ENCODE peak calls at places on chromosomes 4 and X, in eight cellular contexts. One of them, this sample, is unnamed.

GRCh38 chr4:29073571-29073970 is 1646.6 kb upstream of the PCDH7 start:
- DNase-seq in GM23248: no peak
- DNase-seq in thoracic aorta: no peak
- DNase-seq in psoas muscle: no peak
- DNase-seq in aorta: no peak
- DNase-seq in fibroblast of lung: no peak
- DNase-seq in uterus: no peak
- DNase-seq in cardiac muscle cell: no peak
- DNase-seq in this sample: no peak

GRCh38 chrX:140764401-140764919 is 54.9 kb downstream of the LINC00632 start:
- DNase-seq in GM23248: peak
- DNase-seq in thoracic aorta: peak
- DNase-seq in psoas muscle: peak
- DNase-seq in aorta: peak
- DNase-seq in fibroblast of lung: peak
- DNase-seq in uterus: peak
- DNase-seq in cardiac muscle cell: peak
- DNase-seq in this sample: peak

GRCh38 chr4:119795986-119796578 is 167.5 kb upstream of the PDE5A start:
- DNase-seq in GM23248: no peak
- DNase-seq in thoracic aorta: no peak
- DNase-seq in psoas muscle: no peak
- DNase-seq in aorta: no peak
- DNase-seq in fibroblast of lung: no peak
- DNase-seq in uterus: no peak
- DNase-seq in cardiac muscle cell: no peak
- DNase-seq in this sample: no peak

GRCh38 chr4:15054546-15054945 is 52.3 kb downstream of the CPEB2 start:
- DNase-seq in GM23248: no peak
- DNase-seq in thoracic aorta: no peak
- DNase-seq in psoas muscle: no peak
- DNase-seq in aorta: no peak
- DNase-seq in fibroblast of lung: no peak
- DNase-seq in uterus: no peak
- DNase-seq in cardiac muscle cell: no peak
- DNase-seq in this sample: no peak

GRCh38 chrX:113059714-113060113 is 219.1 kb upstream of the AMOT start:
- DNase-seq in GM23248: peak
- DNase-seq in thoracic aorta: no peak
- DNase-seq in psoas muscle: no peak
- DNase-seq in aorta: no peak
- DNase-seq in fibroblast of lung: no peak
- DNase-seq in uterus: no peak
- DNase-seq in cardiac muscle cell: no peak
- DNase-seq in this sample: peak

GRCh38 chr4:38950734-38951133 is 81.5 kb downstream of the TMEM156 start:
- DNase-seq in GM23248: no peak
- DNase-seq in thoracic aorta: no peak
- DNase-seq in psoas muscle: no peak
- DNase-seq in aorta: no peak
- DNase-seq in fibroblast of lung: peak
- DNase-seq in uterus: no peak
- DNase-seq in cardiac muscle cell: no peak
- DNase-seq in this sample: no peak

GRCh38 chr4:81606796-81607550 is 135.3 kb upstream of the RASGEF1B start:
- DNase-seq in GM23248: peak
- DNase-seq in thoracic aorta: no peak
- DNase-seq in psoas muscle: no peak
- DNase-seq in aorta: no peak
- DNase-seq in fibroblast of lung: peak
- DNase-seq in uterus: no peak
- DNase-seq in cardiac muscle cell: no peak
- DNase-seq in this sample: peak

GRCh38 chr4:107034091-107034698 is 1.9 kb downstream of the DKK2 start:
- DNase-seq in GM23248: peak
- DNase-seq in thoracic aorta: no peak
- DNase-seq in psoas muscle: peak
- DNase-seq in aorta: peak
- DNase-seq in fibroblast of lung: peak
- DNase-seq in uterus: peak
- DNase-seq in cardiac muscle cell: peak
- DNase-seq in this sample: peak

GRCh38 chrX:104307341-104307740 is 52.6 kb upstream of the ESX1 start:
- DNase-seq in GM23248: peak
- DNase-seq in thoracic aorta: no peak
- DNase-seq in psoas muscle: no peak
- DNase-seq in aorta: no peak
- DNase-seq in fibroblast of lung: no peak
- DNase-seq in uterus: no peak
- DNase-seq in cardiac muscle cell: no peak
- DNase-seq in this sample: no peak

GRCh38 chr4:87451537-87451936 is 29.2 kb downstream of the NUDT9 start:
- DNase-seq in GM23248: no peak
- DNase-seq in thoracic aorta: no peak
- DNase-seq in psoas muscle: no peak
- DNase-seq in aorta: no peak
- DNase-seq in fibroblast of lung: no peak
- DNase-seq in uterus: no peak
- DNase-seq in cardiac muscle cell: no peak
- DNase-seq in this sample: no peak

GRCh38 chrX:65587616-65588526 is 53.3 kb upstream of the LAS1L start:
- DNase-seq in GM23248: peak
- DNase-seq in thoracic aorta: peak
- DNase-seq in psoas muscle: peak
- DNase-seq in aorta: peak
- DNase-seq in fibroblast of lung: peak
- DNase-seq in uterus: peak
- DNase-seq in cardiac muscle cell: no peak
- DNase-seq in this sample: peak

GRCh38 chr4:38785901-38786402 is 3.2 kb upstream of the TLR10 start:
- DNase-seq in GM23248: no peak
- DNase-seq in thoracic aorta: no peak
- DNase-seq in psoas muscle: no peak
- DNase-seq in aorta: no peak
- DNase-seq in fibroblast of lung: no peak
- DNase-seq in uterus: no peak
- DNase-seq in cardiac muscle cell: no peak
- DNase-seq in this sample: no peak

GRCh38 chrX:39519566-39520301 is 578.0 kb downstream of the BCOR start:
- DNase-seq in GM23248: no peak
- DNase-seq in thoracic aorta: no peak
- DNase-seq in psoas muscle: no peak
- DNase-seq in aorta: no peak
- DNase-seq in fibroblast of lung: no peak
- DNase-seq in uterus: no peak
- DNase-seq in cardiac muscle cell: no peak
- DNase-seq in this sample: no peak

GRCh38 chrX:43882294-43882681 is at the start of gene MAOB:
- DNase-seq in GM23248: peak
- DNase-seq in thoracic aorta: no peak
- DNase-seq in psoas muscle: peak
- DNase-seq in aorta: peak
- DNase-seq in fibroblast of lung: no peak
- DNase-seq in uterus: peak
- DNase-seq in cardiac muscle cell: peak
- DNase-seq in this sample: peak

GRCh38 chr4:1400861-1401408 is 5.3 kb downstream of the NKX1-1 start:
- DNase-seq in GM23248: no peak
- DNase-seq in thoracic aorta: no peak
- DNase-seq in psoas muscle: no peak
- DNase-seq in aorta: peak
- DNase-seq in fibroblast of lung: no peak
- DNase-seq in uterus: no peak
- DNase-seq in cardiac muscle cell: no peak
- DNase-seq in this sample: no peak

GRCh38 chr4:41514765-41515481 is 23.0 kb upstream of the LIMCH1 start:
- DNase-seq in GM23248: no peak
- DNase-seq in thoracic aorta: no peak
- DNase-seq in psoas muscle: no peak
- DNase-seq in aorta: no peak
- DNase-seq in fibroblast of lung: no peak
- DNase-seq in uterus: no peak
- DNase-seq in cardiac muscle cell: no peak
- DNase-seq in this sample: no peak

DNA sequence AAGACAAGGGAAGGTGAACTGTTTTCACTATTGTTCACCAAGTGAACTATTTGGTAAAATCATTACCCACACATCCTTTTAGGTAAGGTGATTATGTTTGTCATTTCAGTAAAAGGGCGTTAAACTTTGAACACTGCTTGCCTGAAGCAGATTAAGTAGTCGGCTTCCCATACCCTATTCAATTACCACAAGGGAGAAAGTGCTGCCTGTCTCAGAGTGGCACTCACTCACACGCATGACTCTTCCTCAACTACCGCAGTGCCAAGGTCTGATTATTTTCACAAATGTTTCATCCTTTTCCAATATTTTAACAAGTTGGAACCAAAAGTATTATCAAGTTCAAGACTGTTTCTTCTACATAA is 11.0 kb downstream of the VEGFC start:
- DNase-seq in GM23248: peak
- DNase-seq in thoracic aorta: no peak
- DNase-seq in psoas muscle: no peak
- DNase-seq in aorta: no peak
- DNase-seq in fibroblast of lung: no peak
- DNase-seq in uterus: no peak
- DNase-seq in cardiac muscle cell: no peak
- DNase-seq in this sample: no peak
- H3K27ac ChIP-seq in GM23248: peak
- H3K27ac ChIP-seq in thoracic aorta: no peak
- H3K27ac ChIP-seq in psoas muscle: peak
- H3K27ac ChIP-seq in aorta: no peak
- H3K27ac ChIP-seq in fibroblast of lung: peak
- H3K27ac ChIP-seq in uterus: peak
- H3K27ac ChIP-seq in cardiac muscle cell: no peak
- H3K27ac ChIP-seq in this sample: no peak

GRCh38 chr4:88812976-88813375 is 115.3 kb upstream of the NAP1L5 start:
- DNase-seq in GM23248: no peak
- DNase-seq in thoracic aorta: no peak
- DNase-seq in psoas muscle: no peak
- DNase-seq in aorta: no peak
- DNase-seq in fibroblast of lung: no peak
- DNase-seq in uterus: no peak
- DNase-seq in cardiac muscle cell: no peak
- DNase-seq in this sample: no peak

GRCh38 chr4:88809561-88810219 is 112.1 kb upstream of the NAP1L5 start:
- DNase-seq in GM23248: peak
- DNase-seq in thoracic aorta: no peak
- DNase-seq in psoas muscle: peak
- DNase-seq in aorta: no peak
- DNase-seq in fibroblast of lung: peak
- DNase-seq in uterus: no peak
- DNase-seq in cardiac muscle cell: no peak
- DNase-seq in this sample: no peak

GRCh38 chr4:88814043-88814617 is 116.5 kb upstream of the NAP1L5 start:
- DNase-seq in GM23248: no peak
- DNase-seq in thoracic aorta: no peak
- DNase-seq in psoas muscle: no peak
- DNase-seq in aorta: no peak
- DNase-seq in fibroblast of lung: no peak
- DNase-seq in uterus: no peak
- DNase-seq in cardiac muscle cell: peak
- DNase-seq in this sample: no peak

GRCh38 chr4:88812420-88812819 is 114.8 kb upstream of the NAP1L5 start:
- DNase-seq in GM23248: no peak
- DNase-seq in thoracic aorta: no peak
- DNase-seq in psoas muscle: no peak
- DNase-seq in aorta: no peak
- DNase-seq in fibroblast of lung: no peak
- DNase-seq in uterus: no peak
- DNase-seq in cardiac muscle cell: no peak
- DNase-seq in this sample: peak

GRCh38 chr4:88811904-88812303 is 114.3 kb upstream of the NAP1L5 start:
- DNase-seq in GM23248: no peak
- DNase-seq in thoracic aorta: no peak
- DNase-seq in psoas muscle: no peak
- DNase-seq in aorta: no peak
- DNase-seq in fibroblast of lung: no peak
- DNase-seq in uterus: no peak
- DNase-seq in cardiac muscle cell: no peak
- DNase-seq in this sample: no peak
- H3K27ac ChIP-seq in GM23248: no peak
- H3K27ac ChIP-seq in thoracic aorta: no peak
- H3K27ac ChIP-seq in psoas muscle: no peak
- H3K27ac ChIP-seq in aorta: no peak
- H3K27ac ChIP-seq in fibroblast of lung: no peak
- H3K27ac ChIP-seq in uterus: no peak
- H3K27ac ChIP-seq in cardiac muscle cell: no peak
- H3K27ac ChIP-seq in this sample: peak

DNA sequence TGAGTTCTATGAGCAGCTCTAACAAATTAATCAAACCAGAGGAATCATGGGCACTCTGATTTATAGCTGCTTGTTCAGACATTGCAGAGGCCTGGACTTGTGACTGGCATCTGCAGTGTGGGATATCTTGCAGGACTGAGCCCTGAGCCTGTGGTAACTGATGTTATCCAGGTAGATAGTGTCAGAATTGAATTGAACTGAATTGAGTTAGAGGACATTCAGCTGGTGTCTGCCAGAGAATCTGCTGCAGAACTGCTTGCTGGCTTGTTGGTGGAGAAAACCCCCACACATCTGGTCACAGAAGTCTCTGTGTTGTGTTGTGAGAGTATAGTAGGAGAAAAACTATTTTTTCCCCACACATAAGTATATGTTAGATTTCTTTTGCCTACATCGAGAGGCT is 42.2 kb downstream of the SMIM20 start:
- DNase-seq in GM23248: no peak
- DNase-seq in thoracic aorta: no peak
- DNase-seq in psoas muscle: no peak
- DNase-seq in aorta: no peak
- DNase-seq in fibroblast of lung: no peak
- DNase-seq in uterus: no peak
- DNase-seq in cardiac muscle cell: no peak
- DNase-seq in this sample: no peak
- H3K27ac ChIP-seq in GM23248: no peak
- H3K27ac ChIP-seq in thoracic aorta: no peak
- H3K27ac ChIP-seq in psoas muscle: no peak
- H3K27ac ChIP-seq in aorta: no peak
- H3K27ac ChIP-seq in fibroblast of lung: no peak
- H3K27ac ChIP-seq in uterus: no peak
- H3K27ac ChIP-seq in cardiac muscle cell: no peak
- H3K27ac ChIP-seq in this sample: no peak

GRCh38 chrX:100831219-100831946 is 11.2 kb downstream of the CSTF2 start:
- DNase-seq in GM23248: no peak
- DNase-seq in thoracic aorta: no peak
- DNase-seq in psoas muscle: no peak
- DNase-seq in aorta: no peak
- DNase-seq in fibroblast of lung: no peak
- DNase-seq in uterus: no peak
- DNase-seq in cardiac muscle cell: no peak
- DNase-seq in this sample: no peak

GRCh38 chrX:100830143-100830542 is 10.0 kb downstream of the CSTF2 start:
- DNase-seq in GM23248: no peak
- DNase-seq in thoracic aorta: no peak
- DNase-seq in psoas muscle: no peak
- DNase-seq in aorta: no peak
- DNase-seq in fibroblast of lung: no peak
- DNase-seq in uterus: no peak
- DNase-seq in cardiac muscle cell: no peak
- DNase-seq in this sample: no peak

GRCh38 chrX:100830547-100830946 is 10.4 kb downstream of the CSTF2 start:
- DNase-seq in GM23248: no peak
- DNase-seq in thoracic aorta: no peak
- DNase-seq in psoas muscle: no peak
- DNase-seq in aorta: no peak
- DNase-seq in fibroblast of lung: no peak
- DNase-seq in uterus: no peak
- DNase-seq in cardiac muscle cell: no peak
- DNase-seq in this sample: no peak

GRCh38 chrX:100829730-100830129 is 9.5 kb downstream of the CSTF2 start:
- DNase-seq in GM23248: peak
- DNase-seq in thoracic aorta: no peak
- DNase-seq in psoas muscle: no peak
- DNase-seq in aorta: no peak
- DNase-seq in fibroblast of lung: peak
- DNase-seq in uterus: no peak
- DNase-seq in cardiac muscle cell: no peak
- DNase-seq in this sample: no peak
- H3K27ac ChIP-seq in GM23248: no peak
- H3K27ac ChIP-seq in thoracic aorta: no peak
- H3K27ac ChIP-seq in psoas muscle: no peak
- H3K27ac ChIP-seq in aorta: no peak
- H3K27ac ChIP-seq in fibroblast of lung: no peak
- H3K27ac ChIP-seq in uterus: no peak
- H3K27ac ChIP-seq in cardiac muscle cell: no peak
- H3K27ac ChIP-seq in this sample: no peak